ENCODE peak calls at places on chromosomes 6 and 20, in four cellular contexts. I is AG20443; A is activated T-cell treated with anti-CD3 and anti-CD28 coated beads, Interleukin-2, amount 50 U/mL, for 48 hours; U is T-cell. Z is an unnamed sample.
A peak's percentile ranks its signal among the peaks of the same experiment; 100 is the strongest.

GRCh38 chr6:75210885-75211739 is 5.3 kb upstream of the COL12A1 start:
- DNase-seq in I (peak; percentile 38), A (no peak), U (peak; percentile 28), Z (peak; percentile 53)

GRCh38 chr6:33692760-33693158 is 18.7 kb downstream of the UQCC2 start:
- DNase-seq in I (peak; percentile 49), A (peak; percentile 80), U (peak; percentile 62), Z (peak; percentile 87)

GRCh38 chr20:43766917-43767316 is 40.1 kb upstream of the GTSF1L start:
- DNase-seq in I (no peak), A (no peak), U (no peak), Z (no peak)

GRCh38 chr6:154277578-154278128 is 79.0 kb downstream of the IPCEF1 start:
- DNase-seq in I (no peak), A (peak; percentile 32), U (no peak), Z (no peak)

GRCh38 chr6:90351696-90352095 is 55.1 kb upstream of the BACH2 start:
- DNase-seq in I (peak; percentile 12), A (no peak), U (no peak), Z (peak; percentile 29)

GRCh38 chr6:122712864-122713612 is 66.5 kb upstream of the FABP7 start:
- DNase-seq in I (no peak), A (no peak), U (no peak), Z (no peak)

GRCh38 chr20:58496429-58496769 is 18.8 kb downstream of the APCDD1L start:
- DNase-seq in I (no peak), A (no peak), U (no peak), Z (no peak)

GRCh38 chr6:105994522-105995402 is 91.4 kb upstream of the PRDM1 start:
- DNase-seq in I (peak; percentile 83), A (peak; percentile 75), U (no peak), Z (peak; percentile 72)

GRCh38 chr20:58359441-58359840 is 29.6 kb upstream of the VAPB start:
- DNase-seq in I (peak; percentile 25), A (no peak), U (no peak), Z (no peak)

GRCh38 chr6:40763001-40763400 is 175.8 kb upstream of the LRFN2 start:
- DNase-seq in I (no peak), A (no peak), U (no peak), Z (no peak)

GRCh38 chr20:51497542-51498467 is 44.7 kb downstream of the NFATC2 start:
- DNase-seq in I (no peak), A (peak; percentile 80), U (peak; percentile 38), Z (peak; percentile 42)

GRCh38 chr6:105993769-105994521 is 92.2 kb upstream of the PRDM1 start:
- DNase-seq in I (peak; percentile 67), A (peak; percentile 71), U (peak; percentile 31), Z (peak; percentile 39)

GRCh38 chr6:15871211-15871770 is 208.5 kb upstream of the DTNBP1 start:
- DNase-seq in I (no peak), A (no peak), U (no peak), Z (no peak)

GRCh38 chr6:165969184-165969583 is 198.5 kb downstream of the TBXT start:
- DNase-seq in I (no peak), A (no peak), U (no peak), Z (no peak)

GRCh38 chr6:18530201-18530600 is 143.1 kb downstream of the RNF144B start:
- DNase-seq in I (no peak), A (no peak), U (no peak), Z (no peak)

GRCh38 chr6:170137911-170138910 is 152.7 kb downstream of the DLL1 start:
- DNase-seq in I (no peak), A (peak; percentile 4), U (no peak), Z (no peak)

GRCh38 chr6:87391334-87391733 is 16.4 kb upstream of the CFAP206 start:
- DNase-seq in I (peak; percentile 44), A (no peak), U (no peak), Z (peak; percentile 38)

GRCh38 chr6:19150307-19150706 is 686.9 kb upstream of the ID4 start:
- DNase-seq in I (no peak), A (no peak), U (no peak), Z (no peak)

Z was measured in AG08395.